ENCODE peak calls at places on chromosomes 7 and 10, in six cellular contexts. W is transverse colon, J is epithelial cell of esophagus, V is Peyer's patch, E is spleen, B is brain microvascular endothelial cell. T is an unnamed sample.

GRCh38 chr10:57925045-57925444 is 342.6 kb downstream of the IPMK start:
- DNase-seq in W (peak; percentile 9), J (peak; percentile 57), V (no peak), E (no peak), B (no peak), T (no peak)

GRCh38 chr7:5629941-5630340 is 151.5 kb downstream of the RNF216 start:
- DNase-seq in W (no peak), J (peak; percentile 92), V (no peak), E (peak; percentile 58), B (peak; percentile 75), T (no peak)

GRCh38 chr10:61397175-61397986 is 55.8 kb downstream of the TMEM26 start:
- DNase-seq in W (no peak), J (peak; percentile 60), V (no peak), E (no peak), B (no peak), T (no peak)

GRCh38 chr7:140214075-140214684 is 37.4 kb upstream of the KDM7A start:
- DNase-seq in W (peak; percentile 87), J (peak; percentile 88), V (peak; percentile 84), E (no peak), B (no peak), T (no peak)

GRCh38 chr7:86130268-86130667 is 513.4 kb upstream of the GRM3 start:
- DNase-seq in W (no peak), J (no peak), V (no peak), E (peak; percentile 63), B (no peak), T (no peak)

GRCh38 chr7:120052884-120053382 is 220.0 kb upstream of the KCND2 start:
- DNase-seq in W (peak; percentile 10), J (peak; percentile 99), V (peak; percentile 53), E (no peak), B (peak; percentile 84), T (no peak)

GRCh38 chr7:74483402-74484336 is 30.0 kb downstream of the GTF2IRD1 start:
- DNase-seq in W (no peak), J (peak; percentile 54), V (no peak), E (no peak), B (peak; percentile 52), T (peak; percentile 88)

GRCh38 chr10:15244635-15245197 is 76.2 kb upstream of the NMT2 start:
- DNase-seq in W (no peak), J (no peak), V (no peak), E (no peak), B (no peak), T (no peak)

GRCh38 chr10:71397340-71398212 is 856 bp downstream of the CDH23 start:
- DNase-seq in W (no peak), J (no peak), V (no peak), E (peak; percentile 74), B (no peak), T (no peak)

GRCh38 chr7:129363-130221 is 62.8 kb upstream of the FAM20C start:
- DNase-seq in W (no peak), J (no peak), V (no peak), E (no peak), B (no peak), T (no peak)

DNA sequence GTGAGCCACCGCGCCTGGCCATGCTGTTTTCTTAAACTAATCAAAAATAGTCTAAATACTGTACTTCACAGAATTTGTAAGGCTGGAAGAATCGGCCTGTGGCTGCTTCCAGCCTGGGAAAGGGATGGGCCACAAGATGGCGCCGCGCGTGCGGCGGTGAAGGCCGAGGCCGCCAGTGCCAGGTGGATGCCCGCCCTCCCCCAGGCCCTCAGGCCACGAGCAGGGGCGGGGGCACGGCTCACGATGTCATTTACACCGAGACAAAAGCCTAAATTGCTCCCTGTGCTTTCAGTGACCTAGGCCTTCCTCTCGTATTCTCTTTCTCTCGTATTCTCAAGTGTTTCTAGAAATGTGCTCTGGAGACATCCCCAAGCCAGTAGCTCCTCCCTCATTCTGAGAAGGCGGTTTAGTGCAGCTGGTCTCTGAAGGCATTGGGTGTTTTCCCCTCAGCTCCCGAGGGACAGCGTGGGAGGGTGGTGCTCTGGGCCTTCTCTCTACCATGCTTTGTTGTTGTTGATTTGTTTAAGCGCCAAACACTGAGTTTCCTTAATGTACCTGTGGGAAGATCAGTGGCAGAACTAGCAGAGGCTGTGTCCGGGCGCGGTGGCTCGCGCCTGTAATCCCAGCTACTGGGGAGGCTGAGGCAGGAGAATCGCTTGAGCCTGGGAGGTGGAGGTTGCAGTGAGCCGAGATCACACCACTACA is 68.4 kb downstream of the CDC123 start:
- DNase-seq in W (peak; percentile 85), J (peak; percentile 72), V (peak; percentile 91), E (peak; percentile 95), B (peak; percentile 82), T (no peak)
- H3K4me3 ChIP-seq in W (no peak overlapping the region), J (peak overlapping the region; percentile 25), V (peak overlapping the region; percentile 26), E (peak overlapping the region; percentile 21), B (peak overlapping the region; percentile 56), T (peak overlapping the region; percentile 42)

GRCh38 chr10:92844746-92845145 is 3.6 kb upstream of the EXOC6 start:
- DNase-seq in W (no peak), J (no peak), V (no peak), E (no peak), B (no peak), T (no peak)
- TF ChIP-seq CTCF in W (no peak), J (no peak), V (peak; percentile 19), E (no peak), B (no peak), T (no peak)

GRCh38 chr7:100865971-100866720 is 1.0 kb upstream of the TRIP6 start:
- DNase-seq in W (peak; percentile 86), J (peak; percentile 71), V (peak; percentile 84), E (peak; percentile 90), B (no peak), T (no peak)
- H3K4me3 ChIP-seq in W (peak overlapping the region; percentile 14), J (peak overlapping the region; percentile 81), V (peak overlapping the region; percentile 30), E (peak overlapping the region; percentile 41), B (no peak overlapping the region), T (no peak overlapping the region)

DNA sequence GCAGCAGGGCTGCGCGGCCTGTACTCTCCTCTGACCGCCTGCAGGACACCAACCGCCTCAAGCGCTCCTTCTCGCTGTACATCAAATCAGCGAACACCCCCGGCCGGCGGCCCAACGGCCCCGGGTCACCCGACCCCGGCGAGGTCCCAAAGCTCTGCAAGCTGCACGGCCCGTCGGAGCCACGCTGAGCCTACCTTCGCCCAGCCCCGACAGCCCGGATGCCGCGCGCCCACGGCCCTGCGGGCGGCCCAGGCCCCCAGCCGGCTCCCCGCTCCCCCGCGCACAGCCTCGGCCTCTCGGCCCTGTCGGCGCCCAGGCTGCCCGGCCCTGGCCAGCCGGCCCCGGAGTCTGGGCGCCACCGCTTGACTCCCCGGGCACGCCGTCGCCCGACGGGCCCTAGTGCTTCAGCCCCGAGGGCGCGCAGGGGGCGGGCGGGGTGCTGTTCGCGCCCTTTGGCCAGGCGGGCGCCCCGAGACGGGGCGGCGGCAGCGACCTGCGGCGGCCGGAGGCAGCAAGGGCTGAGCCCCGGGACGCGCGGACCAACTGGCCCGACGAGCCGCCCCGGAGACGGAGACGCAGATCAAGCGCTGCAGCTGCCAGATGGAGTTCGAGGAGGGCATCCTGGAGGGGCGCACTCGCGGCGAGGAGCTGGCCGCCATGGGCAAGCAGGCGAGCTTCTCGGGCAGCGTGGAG is 11.1 kb upstream of the SEC24C start:
- DNase-seq in W (no peak), J (no peak), V (no peak), E (no peak), B (no peak), T (no peak)
- TF ChIP-seq CTCF in W (no peak), J (no peak), V (no peak), E (no peak), B (no peak), T (no peak)

DNA sequence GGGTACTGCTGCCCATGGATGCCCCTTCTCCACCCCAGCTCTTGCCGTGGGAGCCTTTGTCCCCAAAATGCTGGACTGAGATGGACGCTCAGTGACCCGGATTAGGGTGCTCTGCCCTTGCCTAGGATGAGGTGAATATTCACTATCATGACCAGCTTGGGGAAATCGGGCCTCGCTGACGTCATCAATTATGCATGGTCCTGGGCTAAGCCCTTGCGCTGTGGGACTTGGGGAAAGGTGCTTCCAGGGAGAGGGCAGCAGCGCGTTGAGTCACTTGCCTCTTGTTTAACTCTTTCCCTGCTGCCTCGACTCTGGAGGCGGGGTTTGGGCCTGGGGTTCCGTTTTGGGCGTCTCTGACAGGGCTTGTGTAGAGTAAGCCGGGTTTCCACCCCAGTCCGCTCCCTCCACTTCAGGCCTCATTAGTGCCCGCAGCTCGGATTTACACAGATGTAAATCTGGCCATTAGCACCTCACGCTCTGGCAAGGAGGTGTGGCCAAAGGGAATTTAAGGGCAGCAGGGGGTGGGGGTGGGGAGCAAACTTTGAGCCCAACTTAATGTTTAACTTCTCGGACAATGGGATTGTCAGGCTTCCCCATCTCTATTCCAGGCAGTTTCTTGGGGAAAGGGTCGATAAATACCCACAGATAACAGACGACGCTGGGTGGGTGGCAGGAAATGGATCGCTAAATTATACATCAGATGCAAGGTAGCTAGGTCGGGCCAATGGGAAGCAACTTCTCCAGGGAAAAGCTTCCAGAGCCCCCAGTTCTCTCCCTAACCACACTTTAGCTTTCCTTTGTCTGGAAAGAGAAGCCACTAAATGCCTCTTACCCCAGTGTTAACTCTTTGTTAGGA is 51.3 kb upstream of the TCF7L2 start:
- DNase-seq in W (peak; percentile 71), J (peak; percentile 55), V (peak; percentile 80), E (no peak), B (peak; percentile 40), T (peak; percentile 77)
- H3K4me3 ChIP-seq in W (no peak overlapping the region), J (no peak overlapping the region), V (no peak overlapping the region), E (no peak overlapping the region), B (peak overlapping the region; percentile 45), T (peak overlapping the region; percentile 52)

DNA sequence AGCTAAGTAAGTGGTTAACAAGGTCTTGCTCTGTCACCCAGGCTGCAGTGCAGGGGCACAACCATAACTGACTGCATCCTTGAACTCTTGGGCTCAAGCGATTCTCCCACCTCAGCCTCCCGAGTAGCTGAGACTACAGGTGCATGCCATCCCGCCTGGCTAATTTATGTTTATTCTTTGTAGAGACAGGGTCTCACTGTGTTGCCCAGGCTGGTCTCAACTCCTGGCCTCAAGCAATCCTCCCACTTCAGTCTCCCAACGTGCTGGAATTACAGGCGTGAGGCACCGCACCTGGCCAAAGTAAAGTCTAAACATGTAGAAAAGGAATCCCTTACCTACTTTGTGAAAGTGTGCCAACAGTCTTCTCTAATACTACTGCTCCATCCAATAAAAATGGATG is 17.9 kb downstream of the PARD3 start:
- DNase-seq in W (no peak), J (no peak), V (no peak), E (peak; percentile 17), B (no peak), T (no peak)
- TF ChIP-seq CTCF in W (no peak), J (no peak), V (no peak), E (no peak), B (no peak), T (no peak)

GRCh38 chr10:26385443-26385842 is 52.7 kb upstream of the APBB1IP start:
- DNase-seq in W (no peak), J (no peak), V (no peak), E (no peak), B (no peak), T (no peak)
- H3K4me3 ChIP-seq in W (no peak overlapping the region), J (no peak overlapping the region), V (no peak overlapping the region), E (no peak overlapping the region), B (no peak overlapping the region), T (no peak overlapping the region)

GRCh38 chr7:54678763-54679396 is 80.1 kb downstream of the SEC61G start:
- DNase-seq in W (no peak), J (peak; percentile 36), V (no peak), E (no peak), B (no peak), T (no peak)
- TF ChIP-seq CTCF in W (no peak), J (peak; percentile 23), V (no peak), E (no peak), B (no peak), T (no peak)

T was measured in retinal pigment epithelial cell.